ENCODE peak calls at places on chromosomes 16 and 17, in four cellular contexts. T is K562, I is GM12878, Y is HepG2. D is an unnamed sample.

GRCh38 chr17:28745052-28745776 is 1.4 kb downstream of the TRAF4 start:
- DNase-seq in T (peak), I (no peak), Y (peak), D (no peak)

GRCh38 chr17:61186996-61187395 is 212.6 kb upstream of the TBX2 start:
- DNase-seq in T (no peak), I (no peak), Y (no peak), D (no peak)

GRCh38 chr16:50496990-50497389 is 51.2 kb upstream of the NKD1 start:
- DNase-seq in T (no peak), I (no peak), Y (no peak), D (no peak)

GRCh38 chr17:17710728-17711541 is 29.7 kb downstream of the RAI1 start:
- DNase-seq in T (no peak), I (no peak), Y (peak), D (no peak)

GRCh38 chr17:50845260-50846147 is 10.1 kb downstream of the WFIKKN2 start:
- DNase-seq in T (no peak), I (no peak), Y (no peak), D (peak)

GRCh38 chr17:1067282-1067956 is 70.5 kb downstream of the TIMM22 start:
- DNase-seq in T (no peak), I (no peak), Y (peak), D (no peak)

GRCh38 chr17:16273929-16274339 is 56.9 kb downstream of the PIGL start:
- DNase-seq in T (peak), I (no peak), Y (no peak), D (no peak)

GRCh38 chr17:79353548-79353947 is 257.3 kb downstream of the RBFOX3 start:
- DNase-seq in T (no peak), I (no peak), Y (no peak), D (no peak)

GRCh38 chr16:86680661-86681439 is 102.5 kb downstream of the FOXL1 start:
- DNase-seq in T (no peak), I (no peak), Y (no peak), D (no peak)

GRCh38 chr16:72219282-72219681 is 47.3 kb upstream of the PMFBP1 start:
- DNase-seq in T (no peak), I (no peak), Y (no peak), D (no peak)

GRCh38 chr16:69100046-69100765 is 5.2 kb upstream of the HAS3 start:
- DNase-seq in T (no peak), I (no peak), Y (no peak), D (no peak)

GRCh38 chr16:54287758-54288591 is 1.4 kb upstream of the IRX3 start:
- DNase-seq in T (no peak), I (no peak), Y (no peak), D (no peak)

GRCh38 chr16:27628216-27628945 is 78.4 kb downstream of the KATNIP start:
- DNase-seq in T (no peak), I (no peak), Y (no peak), D (no peak)

GRCh38 chr17:31907342-31907975 is 6.0 kb upstream of the UTP6 start:
- DNase-seq in T (peak), I (no peak), Y (no peak), D (no peak)

GRCh38 chr16:79673635-79674034 is 73.1 kb upstream of the MAF start:
- DNase-seq in T (no peak), I (no peak), Y (no peak), D (no peak)

GRCh38 chr17:47288531-47289116 is 35.0 kb downstream of the ITGB3 start:
- DNase-seq in T (peak), I (no peak), Y (no peak), D (no peak)

GRCh38 chr17:50507871-50508572 is at the start of gene MYCBPAP:
- DNase-seq in T (no peak), I (peak), Y (no peak), D (no peak)

GRCh38 chr17:70780031-70780430 is 610.7 kb downstream of the KCNJ2 start:
- DNase-seq in T (no peak), I (no peak), Y (no peak), D (no peak)

GRCh38 chr17:2595736-2596135 is 2.3 kb downstream of the PAFAH1B1 start:
- DNase-seq in T (no peak), I (no peak), Y (no peak), D (no peak)

GRCh38 chr17:51657224-51657623 is 396.9 kb downstream of the UTP18 start:
- DNase-seq in T (no peak), I (no peak), Y (no peak), D (no peak)

GRCh38 chr17:39823407-39824054 is 40.6 kb downstream of the IKZF3 start:
- DNase-seq in T (peak), I (no peak), Y (no peak), D (no peak)

GRCh38 chr17:28357901-28358197 is 522 bp upstream of the POLDIP2 start:
- DNase-seq in T (no peak), I (no peak), Y (no peak), D (no peak)

GRCh38 chr17:37111329-37111728 is 162.6 kb downstream of the AATF start:
- DNase-seq in T (no peak), I (no peak), Y (no peak), D (no peak)

GRCh38 chr17:79088997-79089328 is 14.3 kb downstream of the ENGASE start:
- DNase-seq in T (no peak), I (no peak), Y (no peak), D (no peak)

GRCh38 chr17:7834891-7835817 is 1.1 kb downstream of the KDM6B start:
- DNase-seq in T (peak), I (peak), Y (peak), D (peak)

GRCh38 chr16:53511403-53512280 is 8.6 kb upstream of the AKTIP start:
- DNase-seq in T (no peak), I (no peak), Y (peak), D (no peak)

GRCh38 chr16:65634291-65634690 is 512.4 kb upstream of the CDH11 start:
- DNase-seq in T (no peak), I (no peak), Y (no peak), D (no peak)

GRCh38 chr17:52242268-52242667 is 83.8 kb upstream of the CA10 start:
- DNase-seq in T (no peak), I (no peak), Y (no peak), D (no peak)

GRCh38 chr17:50064253-50064991 is 8.5 kb downstream of the ITGA3 start:
- DNase-seq in T (peak), I (no peak), Y (no peak), D (no peak)

GRCh38 chr16:57038151-57038550 is 48.8 kb downstream of the NLRC5 start:
- DNase-seq in T (no peak), I (no peak), Y (no peak), D (no peak)

GRCh38 chr16:79599837-79600635 is 501 bp downstream of the MAF start:
- DNase-seq in T (no peak), I (no peak), Y (no peak), D (no peak)

GRCh38 chr17:68399638-68400403 is 57.5 kb downstream of the WIPI1 start:
- DNase-seq in T (no peak), I (no peak), Y (no peak), D (no peak)

GRCh38 chr17:67056746-67057490 is 12.6 kb downstream of the CACNG1 start:
- DNase-seq in T (no peak), I (no peak), Y (no peak), D (no peak)

GRCh38 chr17:17633310-17633709 is 41.8 kb upstream of the PEMT start:
- DNase-seq in T (no peak), I (no peak), Y (no peak), D (no peak)

DNA sequence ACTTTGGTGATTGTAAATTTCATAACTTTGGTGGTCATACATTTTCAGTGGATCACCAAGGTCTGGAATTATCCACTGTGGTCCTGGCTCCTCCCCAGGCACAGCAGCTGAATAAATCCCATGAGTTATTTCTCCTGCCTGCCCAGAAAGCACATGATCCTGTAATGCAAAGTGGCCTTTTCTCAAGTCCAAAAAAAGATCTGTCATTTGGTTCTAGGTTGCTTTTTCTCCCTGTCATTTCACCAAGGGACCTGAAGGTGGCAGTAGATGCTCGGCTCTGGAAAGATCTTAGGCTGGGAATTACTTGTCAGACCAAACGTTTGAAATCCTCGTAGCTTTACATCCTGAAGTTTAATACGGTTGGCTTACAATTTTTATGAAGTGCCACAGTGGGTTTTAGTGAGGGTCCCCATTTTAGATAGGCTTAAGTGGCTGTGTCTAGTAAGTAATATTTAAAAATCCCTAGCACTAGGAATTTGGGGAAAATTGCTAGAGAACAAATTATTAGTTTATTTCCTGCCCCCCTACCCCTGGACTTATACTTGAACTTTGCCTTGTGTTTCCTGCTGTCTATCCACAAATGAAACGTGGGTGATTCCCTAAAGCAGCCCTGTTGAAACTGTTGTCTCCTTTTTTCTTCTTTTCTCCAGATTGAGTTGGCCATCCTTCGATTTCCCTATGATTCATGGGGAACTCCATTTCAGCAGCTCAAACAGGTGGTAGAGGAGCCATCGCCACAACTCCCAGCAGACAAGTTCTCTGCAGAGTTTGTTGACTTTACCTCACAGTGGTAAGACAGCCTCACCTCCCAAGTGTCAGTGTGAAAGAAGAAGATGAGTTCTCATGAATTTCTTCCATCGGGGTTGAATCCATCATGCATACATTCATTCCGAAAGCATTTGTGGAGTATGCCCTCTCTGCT is 111.7 kb downstream of the MAP2K6 start:
- DNase-seq in T (peak), I (no peak), Y (peak), D (peak)
- TF ChIP-seq TARDBP in T (no peak), I (no peak), Y (no peak), D (no peak)

GRCh38 chr17:63399856-63400255 is 46.2 kb downstream of the CYB561 start:
- DNase-seq in T (no peak), I (no peak), Y (no peak), D (no peak)
- TF ChIP-seq TARDBP in T (no peak), I (no peak), Y (no peak), D (no peak)

GRCh38 chr16:6574146-6574545 is 758.5 kb upstream of the RBFOX1 start:
- DNase-seq in T (no peak), I (no peak), Y (no peak), D (no peak)
- TF ChIP-seq TARDBP in T (no peak), I (no peak), Y (no peak), D (no peak)

GRCh38 chr16:4051591-4051990 is 64.7 kb downstream of the ADCY9 start:
- DNase-seq in T (no peak), I (no peak), Y (no peak), D (no peak)
- TF ChIP-seq TARDBP in T (no peak), I (no peak), Y (no peak), D (no peak)